ENCODE peak calls at places on chromosomes 4 and X, in four cellular contexts. Z is WTC11, O is HepG2, V is HCT116. W is an unnamed sample.
A peak's percentile ranks its signal among the peaks of the same experiment; 100 is the strongest.

GRCh38 chr4:126038492-126039236 is 723.9 kb downstream of the FAT4 start:
- DNase-seq in Z (no peak), O (no peak), V (no peak), W (no peak)

GRCh38 chr4:99021386-99021785 is 25.9 kb downstream of the METAP1 start:
- DNase-seq in Z (no peak), O (no peak), V (no peak), W (no peak)

GRCh38 chr4:123232439-123232838 is 164.2 kb upstream of the SPRY1 start:
- DNase-seq in Z (no peak), O (no peak), V (no peak), W (no peak)

GRCh38 chr4:89056953-89057398 is at the start of gene FAM13A:
- DNase-seq in Z (peak; percentile 60), O (peak; percentile 12), V (peak; percentile 91), W (peak; percentile 79)

GRCh38 chrX:129665916-129666644 is 11.3 kb upstream of the APLN start:
- DNase-seq in Z (no peak), O (no peak), V (peak; percentile 26), W (no peak)

GRCh38 chrX:67524950-67525691 is 18.7 kb upstream of the AR start:
- DNase-seq in Z (no peak), O (no peak), V (no peak), W (no peak)

GRCh38 chr4:24322517-24322916 is 261.8 kb downstream of the DHX15 start:
- DNase-seq in Z (no peak), O (no peak), V (no peak), W (no peak)

GRCh38 chrX:119692241-119693031 is 532 bp downstream of the SEPTIN6 start:
- DNase-seq in Z (peak; percentile 41), O (no peak), V (no peak), W (peak; percentile 57)

GRCh38 chrX:20260885-20261284 is 5.8 kb downstream of the RPS6KA3 start:
- DNase-seq in Z (no peak), O (no peak), V (no peak), W (no peak)

GRCh38 chrX:123905334-123905733 is 45.5 kb downstream of the XIAP start:
- DNase-seq in Z (no peak), O (no peak), V (no peak), W (no peak)

GRCh38 chr4:150315691-150316090 is 237.4 kb downstream of the DCLK2 start:
- DNase-seq in Z (no peak), O (no peak), V (no peak), W (no peak)

DNA sequence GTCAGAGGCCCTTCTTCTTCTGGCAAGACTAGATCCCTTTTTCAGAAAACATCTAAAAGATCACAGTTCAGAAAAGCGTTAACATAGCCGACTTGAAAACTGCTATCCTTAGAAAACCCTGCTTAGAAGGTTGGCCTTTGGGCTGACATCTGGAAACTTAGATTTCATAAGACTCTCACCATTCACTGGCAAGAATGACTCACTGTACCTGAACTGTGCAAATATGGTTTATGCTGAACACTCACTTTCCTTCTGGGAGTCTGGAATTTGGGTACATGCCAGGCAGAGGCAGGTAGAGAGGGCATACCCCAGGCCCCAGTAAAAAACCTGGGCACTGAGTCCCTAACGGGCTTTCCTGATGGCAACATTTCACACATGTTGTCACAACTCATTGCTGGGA is 88.8 kb upstream of the GPC3 start:
- DNase-seq in Z (no peak), O (peak; percentile 2), V (no peak), W (no peak)
- TF ChIP-seq SP1 in Z (no peak), O (no peak), V (no peak), W (no peak)

DNA sequence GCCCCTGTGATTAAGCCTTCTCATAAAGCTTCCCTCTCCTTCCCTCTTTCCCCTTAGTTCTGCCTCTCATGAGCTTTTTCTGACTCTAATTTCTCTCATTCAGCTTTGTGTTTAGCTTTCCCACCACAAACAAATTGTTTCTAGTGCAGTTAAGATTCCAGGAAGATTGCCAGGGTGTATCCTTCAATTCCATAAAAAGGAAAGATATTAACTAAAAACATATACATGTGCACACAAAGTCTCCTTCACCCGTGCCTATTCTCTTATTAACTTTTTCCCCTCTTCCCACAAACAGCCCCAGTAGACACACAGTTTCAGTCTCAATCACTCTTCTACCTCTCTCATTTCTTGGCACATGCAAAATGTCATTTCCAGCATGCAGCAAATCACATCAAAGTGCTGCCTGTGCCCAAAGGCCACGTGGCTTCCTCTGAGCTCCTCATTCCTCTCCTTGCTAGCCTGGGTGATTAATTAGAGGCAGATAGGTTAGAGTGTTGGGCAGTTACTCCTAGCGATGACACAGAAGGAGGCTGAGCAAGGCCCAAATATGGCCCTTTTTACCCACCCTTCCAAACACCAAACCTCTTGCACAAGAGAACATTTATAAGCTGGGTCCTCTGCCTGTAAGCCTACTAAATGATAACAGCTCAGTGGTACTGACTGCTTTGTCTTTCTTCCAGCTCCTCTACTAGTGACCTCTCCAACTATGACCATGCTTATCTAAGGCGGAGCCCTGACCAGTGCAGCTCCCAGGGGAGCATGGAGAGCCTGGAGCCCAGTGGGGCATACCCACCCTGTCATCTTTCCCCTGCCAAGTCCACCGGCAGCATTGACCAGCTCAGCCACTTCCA is 159.6 kb downstream of the SOWAHB start:
- DNase-seq in Z (no peak), O (no peak), V (no peak), W (no peak)
- TF ChIP-seq SP1 in Z (no peak), O (no peak), V (no peak), W (no peak)

DNA sequence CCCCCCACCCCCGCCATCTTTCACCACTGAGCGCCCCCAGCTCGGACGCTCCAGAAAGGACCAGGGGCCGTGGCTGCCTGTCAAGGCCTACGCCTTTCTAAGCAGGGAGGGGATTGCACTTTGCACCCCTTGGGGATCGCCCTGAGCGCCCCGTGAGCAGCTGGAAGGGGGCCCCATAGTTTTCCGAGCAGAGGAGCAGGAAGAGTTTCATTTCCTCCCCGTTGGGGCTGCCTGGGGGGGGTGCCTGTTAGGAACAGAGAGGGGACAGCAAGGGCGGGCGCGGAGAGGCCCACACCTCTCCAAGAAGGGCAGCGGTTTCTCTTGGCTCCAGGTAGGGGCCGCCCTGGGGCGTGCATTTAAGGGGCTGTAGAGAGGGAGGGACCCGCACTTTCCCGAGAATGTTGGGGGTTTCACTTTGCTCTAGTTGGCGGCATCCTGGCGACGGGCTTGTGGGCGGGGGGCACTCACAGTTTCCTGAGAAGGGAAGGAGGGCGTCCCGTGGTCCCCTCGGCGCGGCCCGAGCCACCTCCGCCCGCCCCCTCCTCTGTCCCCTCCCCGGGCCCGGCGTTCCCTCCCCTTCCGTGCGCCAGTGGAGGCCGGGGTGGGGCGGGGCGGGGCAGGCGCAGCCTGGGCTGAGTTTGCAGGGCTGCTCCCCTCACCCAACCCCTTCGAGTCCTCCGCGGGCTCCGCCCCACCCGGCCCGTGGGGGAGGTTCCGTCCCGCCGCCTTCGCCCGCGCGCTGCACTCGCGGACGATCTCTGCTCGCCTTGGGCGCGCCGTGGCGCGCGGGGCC is 82.3 kb upstream of the CD99 start:
- DNase-seq in Z (peak; percentile 80), O (peak; percentile 72), V (peak; percentile 48), W (peak; percentile 87)
- TF ChIP-seq SP1 in Z (peak; percentile 64), O (peak; percentile 45), V (no peak), W (no peak)

GRCh38 chr4:8305851-8306361 is 36.4 kb downstream of the HTRA3 start:
- DNase-seq in Z (peak; percentile 26), O (no peak), V (no peak), W (no peak)

GRCh38 chr4:8304827-8305695 is 35.5 kb downstream of the HTRA3 start:
- DNase-seq in Z (no peak), O (no peak), V (no peak), W (no peak)

GRCh38 chr4:8302331-8302730 is 32.8 kb downstream of the HTRA3 start:
- DNase-seq in Z (peak; percentile 5), O (no peak), V (no peak), W (no peak)

GRCh38 chr4:8303081-8303480 is 33.5 kb downstream of the HTRA3 start:
- DNase-seq in Z (peak; percentile 4), O (no peak), V (no peak), W (no peak)

GRCh38 chr4:8303485-8304281 is 34.1 kb downstream of the HTRA3 start:
- DNase-seq in Z (no peak), O (peak; percentile 49), V (peak; percentile 62), W (no peak)
- TF ChIP-seq SP1 in Z (no peak), O (no peak), V (peak; percentile 69), W (no peak)

GRCh38 chr4:15781427-15782095 is 3.4 kb downstream of the CD38 start:
- DNase-seq in Z (no peak), O (no peak), V (no peak), W (no peak)
- TF ChIP-seq SP1 in Z (no peak), O (no peak), V (no peak), W (no peak)

GRCh38 chr4:40458109-40458508 is 123.0 kb downstream of the CHRNA9 start:
- DNase-seq in Z (no peak), O (peak; percentile 7), V (no peak), W (no peak)
- TF ChIP-seq SP1 in Z (no peak), O (no peak), V (no peak), W (no peak)

GRCh38 chr4:139176299-139177048 is 544 bp downstream of the ELF2 start:
- DNase-seq in Z (peak; percentile 91), O (peak; percentile 83), V (peak; percentile 43), W (peak; percentile 56)
- TF ChIP-seq SP1 in Z (peak; percentile 64), O (peak; percentile 38), V (peak; percentile 36), W (no peak)

GRCh38 chrX:150680974-150681373 is 12.2 kb upstream of the MTMR1 start:
- DNase-seq in Z (no peak), O (peak; percentile 7), V (peak; percentile 8), W (peak; percentile 22)
- TF ChIP-seq SP1 in Z (no peak), O (no peak), V (no peak), W (no peak)

DNA sequence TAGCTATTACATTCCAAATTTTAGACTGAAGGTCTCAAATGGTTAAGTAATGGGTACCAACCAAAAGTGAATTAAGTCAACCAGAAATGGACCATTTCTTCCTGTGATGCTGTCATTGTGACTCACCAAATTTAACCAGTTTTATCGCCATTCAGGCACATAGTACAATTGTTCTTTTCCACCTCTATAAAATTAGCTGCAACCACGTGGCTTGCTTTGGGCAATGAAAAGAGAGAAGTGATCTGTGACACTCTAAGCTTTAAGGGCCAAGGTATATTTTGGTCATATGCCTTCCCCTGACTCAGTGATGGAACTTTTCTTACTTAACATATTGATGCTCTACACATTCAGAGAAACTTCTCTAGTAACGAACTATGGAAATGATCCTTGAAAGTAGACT is 20.3 kb upstream of the PHF8 start:
- DNase-seq in Z (no peak), O (no peak), V (no peak), W (no peak)
- TF ChIP-seq SP1 in Z (no peak), O (no peak), V (no peak), W (no peak)

DNA sequence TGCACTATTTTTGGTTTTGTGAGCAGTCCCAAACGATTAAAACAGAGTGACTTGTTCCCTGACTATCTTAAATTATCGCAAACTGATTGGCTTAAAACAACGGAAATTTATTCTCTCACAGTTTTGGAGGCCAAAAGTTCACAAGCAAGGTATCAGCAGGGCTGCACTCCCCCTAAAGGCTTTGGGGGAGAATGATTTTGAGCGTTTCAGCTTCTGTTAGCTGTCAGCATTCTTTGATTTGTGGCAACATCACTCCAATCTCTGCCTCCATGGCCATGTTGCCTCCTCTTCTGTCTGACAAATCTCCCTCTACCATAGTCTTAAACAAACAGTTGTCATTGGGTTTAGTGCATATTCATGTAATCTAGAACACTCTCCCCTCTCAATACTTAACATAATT is 459.6 kb upstream of the ATOH1 start:
- DNase-seq in Z (no peak), O (no peak), V (no peak), W (no peak)
- TF ChIP-seq SP1 in Z (no peak), O (no peak), V (no peak), W (no peak)